ENCODE peak calls at places on chromosomes 3 and 15, in five cellular contexts. D is AG20443; X is central memory CD8-positive, alpha-beta T cell; I is anterior cingulate cortex; C is spleen. T is an unnamed sample.

GRCh38 chr15:68652141-68652540 is 73.3 kb downstream of the CORO2B start:
- DNase-seq in D (no peak), X (no peak), I (peak), C (peak), T (peak)

GRCh38 chr15:83650831-83651230 is 3.1 kb upstream of the ADAMTSL3 start:
- DNase-seq in D (no peak), X (no peak), I (no peak), C (no peak), T (no peak)

GRCh38 chr15:68230157-68231100 is 901 bp upstream of the CLN6 start:
- DNase-seq in D (no peak), X (no peak), I (no peak), C (no peak), T (no peak)

GRCh38 chr3:139127101-139127500 is 82.4 kb upstream of the PRR23C start:
- DNase-seq in D (peak), X (no peak), I (no peak), C (no peak), T (peak)

GRCh38 chr3:56251343-56251945 is 216.8 kb downstream of the ERC2 start:
- DNase-seq in D (peak), X (no peak), I (peak), C (no peak), T (peak)

GRCh38 chr3:115616461-115616860 is 6.8 kb upstream of the GAP43 start:
- DNase-seq in D (no peak), X (no peak), I (no peak), C (no peak), T (no peak)

GRCh38 chr3:138332472-138333073 is 2.9 kb upstream of the NME9 start:
- DNase-seq in D (peak), X (no peak), I (no peak), C (no peak), T (peak)

GRCh38 chr3:150737874-150738679 is 24.9 kb downstream of the SIAH2 start:
- DNase-seq in D (peak), X (no peak), I (no peak), C (no peak), T (no peak)

GRCh38 chr15:40133544-40133943 is 24.9 kb upstream of the BMF start:
- DNase-seq in D (no peak), X (no peak), I (no peak), C (no peak), T (no peak)

GRCh38 chr15:39581501-39582285 is 814 bp downstream of the THBS1 start:
- DNase-seq in D (no peak), X (no peak), I (no peak), C (peak), T (no peak)

GRCh38 chr3:197151562-197151961 is 121.9 kb upstream of the MELTF start:
- DNase-seq in D (peak), X (no peak), I (no peak), C (no peak), T (no peak)

GRCh38 chr3:174333640-174334039 is 525.5 kb upstream of the NAALADL2 start:
- DNase-seq in D (no peak), X (no peak), I (no peak), C (no peak), T (no peak)

GRCh38 chr15:49424954-49425353 is 1.9 kb downstream of the FGF7 start:
- DNase-seq in D (no peak), X (no peak), I (no peak), C (no peak), T (no peak)

GRCh38 chr3:155232605-155233004 is 60.9 kb downstream of the STRIT1 start:
- DNase-seq in D (peak), X (no peak), I (no peak), C (no peak), T (no peak)

GRCh38 chr3:31522152-31522551 is 10.6 kb upstream of the STT3B start:
- DNase-seq in D (no peak), X (no peak), I (no peak), C (no peak), T (no peak)

GRCh38 chr3:137041251-137041650 is 83.5 kb downstream of the IL20RB start:
- DNase-seq in D (no peak), X (no peak), I (no peak), C (no peak), T (no peak)

GRCh38 chr3:174441588-174442316 is 417.4 kb upstream of the NAALADL2 start:
- DNase-seq in D (peak), X (no peak), I (no peak), C (no peak), T (no peak)

GRCh38 chr3:151384741-151385174 is at the start of gene P2RY12:
- DNase-seq in D (no peak), X (no peak), I (no peak), C (no peak), T (peak)

GRCh38 chr3:126888186-126888760 is 94.6 kb upstream of the PLXNA1 start:
- DNase-seq in D (no peak), X (no peak), I (no peak), C (no peak), T (no peak)

GRCh38 chr3:71582612-71583568 is 638 bp downstream of the FOXP1 start:
- DNase-seq in D (peak), X (peak), I (peak), C (peak), T (peak)

GRCh38 chr15:78307977-78308376 is 8.6 kb upstream of the SKIC8 start:
- DNase-seq in D (no peak), X (no peak), I (no peak), C (no peak), T (no peak)

GRCh38 chr3:188214442-188214841 is 60.5 kb downstream of the LPP start:
- DNase-seq in D (no peak), X (no peak), I (no peak), C (no peak), T (peak)

GRCh38 chr3:71987089-71987735 is 202.3 kb upstream of the PROK2 start:
- DNase-seq in D (no peak), X (no peak), I (no peak), C (no peak), T (no peak)

GRCh38 chr3:56839784-56840724 is 38.3 kb upstream of the ARHGEF3 start:
- DNase-seq in D (no peak), X (no peak), I (no peak), C (no peak), T (no peak)